ENCODE peak calls at places on chromosomes 7 and 10, in four cellular contexts. K, L, X and W are unnamed samples.

GRCh38 chr10:69055241-69055640 is 32.7 kb upstream of the SRGN start:
- DNase-seq in L (no peak), K (no peak), X (no peak), W (no peak)

GRCh38 chr10:70145666-70146488 is 623 bp downstream of the TYSND1 start:
- DNase-seq in L (peak; percentile 69), K (peak; percentile 72), X (no peak), W (peak; percentile 76)

GRCh38 chr7:101172005-101172853 is 6.9 kb upstream of the VGF start:
- DNase-seq in X (no peak), L (no peak), K (no peak), W (no peak)

GRCh38 chr7:380226-380550 is 90.2 kb downstream of the FOXL3 start:
- DNase-seq in X (no peak), K (no peak), L (no peak), W (no peak)

GRCh38 chr10:72257051-72257892 is 16.5 kb upstream of the DDIT4 start:
- DNase-seq in L (peak; percentile 43), K (no peak), X (no peak), W (no peak)

GRCh38 chr7:4758111-4758510 is 17.3 kb upstream of the AP5Z1 start:
- DNase-seq in L (no peak), X (no peak), K (no peak), W (no peak)

GRCh38 chr7:16268821-16269768 is 152.2 kb downstream of the CRPPA start:
- DNase-seq in X (no peak), K (no peak), L (peak; percentile 12), W (no peak)

GRCh38 chr7:17690030-17690429 is 250.3 kb downstream of the SNX13 start:
- DNase-seq in L (peak; percentile 33), X (no peak), K (no peak), W (peak; percentile 59)

GRCh38 chr10:77111611-77112550 is 525.7 kb downstream of the KCNMA1 start:
- DNase-seq in K (no peak), X (no peak), L (peak; percentile 76), W (peak; percentile 59)

GRCh38 chr10:77575271-77576006 is 62.2 kb downstream of the KCNMA1 start:
- DNase-seq in L (no peak), K (no peak), X (no peak), W (no peak)

GRCh38 chr7:140231779-140232491 is 55.2 kb upstream of the KDM7A start:
- DNase-seq in K (no peak), L (no peak), X (no peak), W (no peak)

GRCh38 chr7:154581251-154581890 is 421.6 kb downstream of the PAXIP1 start:
- DNase-seq in K (no peak), X (no peak), L (no peak), W (no peak)

GRCh38 chr10:72567421-72567820 is 58.5 kb downstream of the MICU1 start:
- DNase-seq in X (no peak), L (peak; percentile 65), K (no peak), W (peak; percentile 81)

GRCh38 chr10:13571541-13571940 is 15.2 kb upstream of the PRPF18 start:
- DNase-seq in K (no peak), L (no peak), X (no peak), W (no peak)

GRCh38 chr7:44540592-44541027 is 520 bp downstream of the NPC1L1 start:
- DNase-seq in K (no peak), X (no peak), L (no peak), W (no peak)

GRCh38 chr10:5317547-5318107 is 47.1 kb upstream of the UCN3 start:
- DNase-seq in X (no peak), L (peak; percentile 85), K (peak; percentile 39), W (peak; percentile 42)

GRCh38 chr10:36801660-36802059 is 323.7 kb upstream of the ANKRD30A start:
- DNase-seq in X (no peak), K (no peak), L (no peak), W (no peak)

GRCh38 chr7:139680676-139681462 is 96.9 kb downstream of the HIPK2 start:
- DNase-seq in X (no peak), K (peak; percentile 92), L (peak; percentile 88), W (peak; percentile 74)

GRCh38 chr10:86786368-86786767 is 29.9 kb downstream of the BMPR1A start:
- DNase-seq in L (no peak), X (no peak), K (no peak), W (no peak)

GRCh38 chr7:130356760-130357611 is 12.4 kb downstream of the CPA5 start:
- DNase-seq in L (peak; percentile 50), X (no peak), K (peak; percentile 47), W (no peak)

GRCh38 chr7:1938788-1939433 is 268.8 kb downstream of the ELFN1 start:
- DNase-seq in K (peak; percentile 28), X (no peak), L (no peak), W (no peak)

GRCh38 chr7:1939434-1940401 is 269.6 kb downstream of the ELFN1 start:
- DNase-seq in L (no peak), X (no peak), K (peak; percentile 27), W (no peak)

GRCh38 chr7:1941464-1942025 is 271.5 kb downstream of the ELFN1 start:
- DNase-seq in K (no peak), L (no peak), X (no peak), W (no peak)

GRCh38 chr7:1940863-1941262 is 270.8 kb downstream of the ELFN1 start:
- DNase-seq in K (peak; percentile 18), X (no peak), L (no peak), W (no peak)

GRCh38 chr7:1940402-1940786 is 270.3 kb downstream of the ELFN1 start:
- DNase-seq in L (no peak), X (peak; percentile 33), K (peak; percentile 53), W (peak; percentile 100)
- TF ChIP-seq POLR2A in L (no peak), X (peak; percentile 46), K (no peak), W (peak; percentile 23)

GRCh38 chr10:125035588-125036298 is 93.8 kb downstream of the ZRANB1 start:
- DNase-seq in K (no peak), X (no peak), L (no peak), W (no peak)
- TF ChIP-seq POLR2A in K (no peak), X (no peak), L (no peak), W (no peak)

GRCh38 chr10:132447446-132448247 is 50.6 kb downstream of the PWWP2B start:
- DNase-seq in K (no peak), L (peak; percentile 50), X (no peak), W (peak; percentile 35)
- TF ChIP-seq POLR2A in K (no peak), L (no peak), X (peak; percentile 45), W (no peak)

DNA sequence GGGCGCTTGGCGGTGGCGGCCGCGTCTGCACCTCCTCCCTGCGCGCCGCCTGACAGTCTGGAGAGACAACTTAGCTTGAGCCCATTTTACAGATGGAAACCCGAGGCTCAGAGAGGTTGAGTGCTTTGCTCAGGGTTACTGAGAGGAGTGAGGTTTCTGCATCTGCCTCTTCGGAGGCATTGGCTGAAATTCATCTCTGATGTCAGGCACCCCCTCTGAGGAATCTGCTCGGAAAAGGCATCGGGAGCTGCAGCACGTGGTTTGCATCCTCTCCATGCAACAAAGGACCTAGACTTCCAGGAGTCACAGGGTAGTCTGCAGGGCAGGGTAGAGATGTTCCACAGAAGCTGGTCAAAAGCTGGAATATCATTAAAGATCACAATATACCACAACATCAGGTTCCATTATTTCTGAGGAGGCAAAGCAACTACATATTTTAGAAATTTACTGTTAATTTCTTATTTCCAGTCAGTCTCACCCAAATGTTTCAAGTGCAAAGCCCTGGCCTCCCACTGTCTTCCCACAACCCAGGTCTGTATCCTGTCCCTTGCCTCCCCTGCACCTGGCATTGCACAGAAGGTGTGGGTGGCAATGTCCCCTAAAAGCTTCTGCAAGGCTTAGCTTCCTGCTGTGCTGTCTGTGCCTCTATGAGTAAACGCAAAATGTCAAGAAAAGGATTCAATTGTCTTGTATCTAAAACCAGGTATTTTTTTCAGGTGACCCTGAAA is 3.4 kb upstream of the ANTXRL start:
- DNase-seq in X (no peak), K (no peak), L (no peak), W (no peak)
- TF ChIP-seq POLR2A in X (no peak), K (no peak), L (no peak), W (no peak)

GRCh38 chr10:88880287-88881094 is 446 bp downstream of the STAMBPL1 start:
- DNase-seq in L (peak; percentile 86), K (peak; percentile 82), X (peak; percentile 38), W (peak; percentile 52)
- TF ChIP-seq POLR2A in L (peak; percentile 53), K (no peak), X (peak; percentile 88), W (no peak)

GRCh38 chr7:74234549-74234948 is 19.6 kb downstream of the RFC2 start:
- DNase-seq in K (no peak), X (no peak), L (no peak), W (no peak)

GRCh38 chr7:74231232-74231590 is 21.4 kb downstream of the LAT2 start:
- DNase-seq in L (no peak), K (no peak), X (no peak), W (no peak)

GRCh38 chr7:74233655-74234280 is 20.4 kb downstream of the RFC2 start:
- DNase-seq in K (no peak), L (no peak), X (no peak), W (no peak)

GRCh38 chr7:74228951-74229900 is 19.4 kb downstream of the LAT2 start:
- DNase-seq in K (no peak), X (no peak), L (no peak), W (no peak)

GRCh38 chr7:74230446-74231231 is 20.8 kb downstream of the LAT2 start:
- DNase-seq in K (no peak), X (no peak), L (no peak), W (no peak)
- TF ChIP-seq POLR2A in K (no peak), X (no peak), L (no peak), W (no peak)

GRCh38 chr10:28810062-28810870 is 132.9 kb downstream of the BAMBI start:
- DNase-seq in L (no peak), X (no peak), K (no peak), W (no peak)

GRCh38 chr10:28812384-28813372 is 135.4 kb downstream of the BAMBI start:
- DNase-seq in K (no peak), X (no peak), L (no peak), W (no peak)

GRCh38 chr10:28807760-28808613 is 130.7 kb downstream of the BAMBI start:
- DNase-seq in X (no peak), L (no peak), K (no peak), W (no peak)

GRCh38 chr10:28808693-28809092 is 131.4 kb downstream of the BAMBI start:
- DNase-seq in X (no peak), K (no peak), L (no peak), W (no peak)

DNA sequence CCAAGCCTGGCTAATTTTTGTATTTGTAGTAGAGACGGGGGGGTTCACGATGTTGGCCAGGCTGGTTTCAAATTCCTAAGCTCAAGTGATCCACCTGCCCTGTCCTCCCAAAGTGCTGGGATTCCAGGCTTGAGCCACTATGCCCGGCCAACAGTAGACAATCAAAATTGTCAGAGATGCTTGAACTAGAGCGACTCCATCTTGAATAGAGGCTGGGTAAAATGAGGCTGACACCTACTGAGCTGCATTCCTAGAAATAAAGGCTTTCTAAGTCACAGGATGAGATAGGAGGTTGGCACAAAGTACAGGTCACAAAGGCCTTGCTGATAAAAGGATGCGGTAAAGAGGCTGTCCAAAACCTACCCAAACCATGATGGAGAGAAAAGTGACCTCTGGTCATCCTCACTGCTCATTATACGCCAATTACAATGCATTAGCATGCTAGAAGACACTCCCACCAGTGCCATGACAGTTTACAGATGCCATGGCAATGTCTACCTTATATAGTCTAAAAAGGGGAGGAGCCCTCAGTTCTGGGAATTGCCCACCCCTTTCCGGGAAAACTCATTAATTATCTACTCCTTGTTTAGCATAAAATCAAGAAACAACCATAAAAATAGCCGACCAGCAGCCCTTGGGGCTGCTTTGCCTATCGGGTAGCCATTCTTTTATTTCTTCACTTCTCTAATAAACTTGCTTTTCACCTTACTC is 134.5 kb downstream of the BAMBI start:
- DNase-seq in L (no peak), X (no peak), K (no peak), W (no peak)
- TF ChIP-seq POLR2A in L (no peak), X (no peak), K (no peak), W (no peak)

GRCh38 chr7:151080522-151081169 is at the start of gene FASTK:
- DNase-seq in K (peak; percentile 94), X (peak; percentile 62), L (peak; percentile 89), W (peak; percentile 94)
- TF ChIP-seq POLR2A in K (no peak), X (peak; percentile 73), L (peak; percentile 82), W (peak; percentile 87)

GRCh38 chr7:116210345-116211005 is at the start of gene TES:
- DNase-seq in X (no peak), K (peak; percentile 78), L (peak; percentile 83), W (no peak)
- TF ChIP-seq POLR2A in X (peak; percentile 92), K (no peak), L (peak; percentile 27), W (no peak)